ENCODE peak calls at places on chromosomes 6 and 20, in nine cellular contexts. M, D, X, G, I, E, R, B and T are unnamed samples.

GRCh38 chr6:44040786-44041185 is 86.5 kb downstream of the MRPL14 start:
- DNase-seq in E (no peak), M (no peak), G (no peak), B (no peak), R (no peak), I (no peak), D (no peak), X (no peak), T (no peak)

GRCh38 chr6:37822851-37823682 is 3.5 kb downstream of the ZFAND3 start:
- DNase-seq in R (no peak), E (no peak), I (no peak), D (peak), X (peak), B (peak), G (no peak), M (peak), T (no peak)

GRCh38 chr6:23633986-23634385 is 492.0 kb upstream of the NRSN1 start:
- DNase-seq in G (no peak), M (no peak), D (no peak), X (no peak), I (peak), E (no peak), B (no peak), R (no peak), T (no peak)

GRCh38 chr6:51260003-51260402 is 441.3 kb downstream of the TFAP2B start:
- DNase-seq in M (no peak), R (no peak), D (no peak), X (no peak), E (no peak), B (no peak), G (no peak), I (no peak), T (no peak)

GRCh38 chr6:23349521-23350147 is 776.4 kb upstream of the NRSN1 start:
- DNase-seq in B (peak), R (no peak), G (no peak), E (no peak), X (peak), M (peak), I (no peak), D (no peak), T (no peak)

GRCh38 chr6:13159295-13159694 is 169.0 kb downstream of the TBC1D7 start:
- DNase-seq in G (no peak), E (no peak), I (no peak), R (no peak), M (no peak), D (no peak), X (no peak), B (peak), T (no peak)

GRCh38 chr20:63133481-63134091 is 82.3 kb downstream of the YTHDF1 start:
- DNase-seq in G (no peak), D (no peak), X (no peak), E (no peak), I (no peak), B (no peak), R (no peak), M (no peak), T (no peak)

GRCh38 chr6:4039348-4039747 is 39.6 kb downstream of the FAM217A start:
- DNase-seq in G (no peak), R (no peak), M (no peak), X (no peak), E (no peak), D (no peak), B (no peak), I (no peak), T (no peak)

GRCh38 chr6:46983007-46983411 is 59.1 kb downstream of the ADGRF1 start:
- DNase-seq in X (peak), M (peak), G (no peak), B (no peak), E (no peak), I (no peak), R (no peak), D (no peak), T (no peak)

GRCh38 chr6:6333498-6333897 is 13.0 kb upstream of the F13A1 start:
- DNase-seq in M (no peak), D (no peak), G (no peak), I (no peak), R (no peak), E (no peak), B (no peak), X (no peak), T (no peak)

GRCh38 chr20:56362833-56363413 is 4.1 kb downstream of the FAM210B start:
- DNase-seq in E (no peak), I (peak), B (no peak), M (no peak), G (no peak), D (no peak), R (peak), X (no peak), T (peak)

GRCh38 chr6:113049190-113049589 is 702.1 kb downstream of the RFPL4B start:
- DNase-seq in I (no peak), E (no peak), B (no peak), X (no peak), M (no peak), R (no peak), G (no peak), D (no peak), T (no peak)

GRCh38 chr20:57440678-57441509 is 49.7 kb downstream of the RBM38 start:
- DNase-seq in M (no peak), B (peak), R (peak), G (no peak), E (no peak), I (peak), X (peak), D (no peak), T (no peak)

GRCh38 chr20:11431613-11432012 is 486.1 kb upstream of the BTBD3 start:
- DNase-seq in M (no peak), B (peak), X (peak), G (no peak), E (no peak), D (no peak), R (no peak), I (no peak), T (no peak)

DNA sequence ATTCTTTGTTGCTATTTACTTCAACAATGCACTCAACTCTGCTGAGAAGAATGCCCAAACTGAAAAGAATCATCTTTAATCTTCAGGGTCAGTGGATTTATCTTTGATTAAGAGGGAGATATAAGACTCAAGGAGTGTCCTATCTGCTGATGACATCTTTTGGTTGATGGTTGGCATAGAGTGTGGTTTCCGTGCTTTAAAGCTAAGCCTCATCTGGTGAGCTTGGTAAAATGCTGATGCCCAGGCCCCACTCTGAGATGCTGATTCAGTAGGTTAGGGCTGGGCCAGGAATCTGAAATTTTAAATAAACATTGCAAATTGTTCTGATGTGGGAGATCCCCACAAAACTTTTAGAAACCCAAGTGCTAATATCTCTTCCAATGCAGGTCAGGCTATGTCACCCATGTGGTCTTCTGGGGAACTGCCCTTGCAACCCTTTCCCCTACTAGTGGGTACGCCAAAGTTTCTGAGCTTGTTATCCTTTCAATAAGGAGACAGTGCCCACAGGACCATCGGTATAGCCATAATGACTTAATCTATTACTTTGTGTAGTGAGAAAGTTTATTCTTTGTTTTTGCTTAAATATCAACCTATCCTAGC is 68.5 kb upstream of the ARMH2 start:
- DNase-seq in D (no peak), B (no peak), R (no peak), E (no peak), X (no peak), M (no peak), I (no peak), G (no peak), T (no peak)
- TF ChIP-seq CTCF in D (peak), B (no peak), R (no peak), E (no peak), X (no peak), M (no peak), I (no peak), G (no peak), T (peak)

DNA sequence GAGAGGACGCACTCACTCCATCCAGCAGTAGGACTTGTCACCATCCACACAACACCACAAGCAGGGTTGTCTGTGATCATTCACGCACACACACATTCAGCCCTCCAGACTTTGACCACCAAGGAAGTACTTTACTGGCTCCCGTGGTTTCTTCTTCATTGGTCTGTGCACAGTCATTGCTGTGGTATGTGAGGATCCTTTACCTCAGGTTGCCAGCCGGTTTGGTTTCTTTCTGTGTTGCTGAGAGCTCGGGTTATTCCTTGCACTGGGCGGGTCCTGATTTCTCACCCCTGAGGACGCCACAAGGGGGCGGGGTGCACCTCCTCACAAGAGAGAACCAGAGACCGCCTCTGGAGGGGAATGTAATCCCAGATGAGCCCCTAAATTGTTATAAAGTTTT is 11.2 kb downstream of the SLC35A1 start:
- DNase-seq in R (no peak), G (no peak), E (no peak), I (peak), X (peak), M (peak), B (peak), D (no peak), T (no peak)
- TF ChIP-seq CTCF in R (no peak), G (no peak), E (peak), I (no peak), X (no peak), M (no peak), B (peak), D (no peak), T (no peak)

DNA sequence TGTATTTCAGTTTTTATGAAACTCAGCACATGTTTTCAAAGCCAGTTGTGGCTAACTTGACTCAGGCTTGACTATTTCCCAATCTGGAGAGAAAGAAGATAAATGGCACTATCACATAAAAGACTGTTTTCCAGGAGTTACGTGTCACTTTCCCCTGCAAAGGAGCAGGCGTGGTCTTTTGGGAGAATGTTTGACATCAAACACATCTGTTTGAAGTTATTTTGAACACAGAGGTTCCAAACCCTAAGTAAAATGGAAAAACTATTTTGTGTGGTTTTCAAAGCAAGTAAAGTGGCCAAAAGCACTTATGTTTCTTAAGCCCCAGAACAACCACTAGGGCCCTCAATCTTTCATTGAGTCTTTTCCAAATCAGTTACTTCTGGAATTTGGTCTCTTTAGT is 89.7 kb downstream of the FOXF2 start:
- DNase-seq in E (no peak), D (no peak), M (no peak), G (no peak), R (no peak), X (peak), B (peak), I (no peak), T (no peak)
- TF ChIP-seq CTCF in E (no peak), D (no peak), M (no peak), G (no peak), R (no peak), X (peak), B (peak), I (no peak), T (no peak)

GRCh38 chr6:163132050-163132750 is 282.3 kb upstream of the QKI start:
- DNase-seq in G (no peak), B (peak), R (no peak), E (no peak), I (no peak), D (no peak), X (no peak), M (no peak), T (no peak)
- TF ChIP-seq CTCF in G (no peak), B (no peak), R (no peak), E (no peak), I (no peak), D (no peak), X (no peak), M (no peak), T (no peak)

GRCh38 chr6:32442243-32442667 is 2.6 kb downstream of the HLA-DRA start:
- DNase-seq in X (no peak), I (no peak), R (no peak), E (no peak), D (no peak), B (no peak), M (no peak), G (no peak), T (no peak)

GRCh38 chr6:32445321-32445854 is 5.7 kb downstream of the HLA-DRA start:
- DNase-seq in I (no peak), M (no peak), B (no peak), X (no peak), E (no peak), D (no peak), R (no peak), G (no peak), T (no peak)

GRCh38 chr6:32447932-32448331 is 8.2 kb downstream of the HLA-DRA start:
- DNase-seq in B (no peak), M (no peak), G (no peak), X (no peak), D (no peak), E (no peak), R (no peak), I (no peak), T (no peak)

GRCh38 chr6:32442977-32443552 is 3.4 kb downstream of the HLA-DRA start:
- DNase-seq in R (no peak), M (no peak), X (no peak), D (no peak), B (no peak), G (no peak), I (no peak), E (no peak), T (no peak)

DNA sequence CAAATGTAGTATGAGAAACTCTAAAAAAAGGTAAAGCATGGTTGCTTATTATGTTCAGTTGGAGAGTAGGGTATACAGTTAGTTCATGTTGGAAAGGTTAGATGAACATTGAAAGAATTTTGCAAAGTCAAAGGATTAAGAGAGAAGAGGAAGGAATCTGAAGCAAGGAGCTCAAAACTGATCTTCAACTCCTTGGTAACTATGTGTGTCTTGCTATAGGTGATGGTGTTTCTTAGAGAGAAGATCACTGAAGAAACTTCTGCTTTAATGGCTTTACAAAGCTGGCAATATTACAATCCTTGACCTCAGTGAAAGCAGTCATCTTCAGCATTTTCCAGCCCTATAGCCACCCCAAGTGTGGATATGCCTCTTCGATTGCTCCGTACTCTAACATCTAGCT is 4.7 kb downstream of the HLA-DRA start:
- DNase-seq in X (no peak), R (no peak), E (no peak), D (no peak), I (no peak), G (no peak), B (no peak), M (no peak), T (no peak)
- TF ChIP-seq CTCF in X (no peak), R (no peak), E (no peak), D (no peak), I (no peak), G (no peak), B (no peak), M (no peak), T (no peak)

GRCh38 chr20:2753456-2754040 is 46.9 kb downstream of the CPXM1 start:
- DNase-seq in X (no peak), E (no peak), G (no peak), R (no peak), D (no peak), M (no peak), I (no peak), B (no peak), T (no peak)

GRCh38 chr20:2751347-2751867 is 49.0 kb downstream of the CPXM1 start:
- DNase-seq in D (no peak), B (no peak), X (no peak), E (no peak), G (no peak), I (no peak), M (no peak), R (no peak), T (no peak)

GRCh38 chr20:2752631-2753455 is 47.6 kb downstream of the CPXM1 start:
- DNase-seq in I (peak), G (peak), D (peak), X (peak), E (no peak), R (no peak), B (peak), M (peak), T (peak)

GRCh38 chr20:2750343-2751251 is 49.8 kb downstream of the CPXM1 start:
- DNase-seq in X (peak), I (no peak), M (peak), E (no peak), R (peak), D (no peak), B (peak), G (peak), T (no peak)

GRCh38 chr20:2751868-2752630 is 48.4 kb downstream of the CPXM1 start:
- DNase-seq in G (peak), E (no peak), B (peak), D (peak), M (no peak), X (no peak), R (no peak), I (no peak), T (no peak)
- TF ChIP-seq CTCF in G (peak), E (no peak), B (no peak), D (no peak), M (no peak), X (no peak), R (peak), I (no peak), T (no peak)

DNA sequence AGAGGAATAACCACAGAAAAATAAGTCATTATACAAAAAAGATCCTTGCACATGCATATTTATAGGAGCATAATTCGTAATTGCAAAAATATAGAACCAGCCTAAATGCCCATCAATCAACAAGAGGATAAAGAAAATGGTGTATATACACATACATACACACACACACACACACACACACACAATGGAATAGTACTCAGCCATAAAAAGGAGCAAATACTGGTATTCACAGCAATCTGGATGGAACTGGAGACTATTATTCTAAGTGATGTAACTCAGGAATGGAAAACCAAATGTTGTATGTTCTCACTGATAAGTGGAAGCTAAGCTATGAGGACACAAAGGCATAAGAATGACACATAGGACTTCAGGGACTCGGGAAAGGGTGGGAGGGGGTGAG is 1.9 kb upstream of the KIAA1586 start:
- DNase-seq in I (no peak), R (no peak), D (no peak), G (no peak), M (no peak), B (no peak), E (no peak), X (no peak), T (no peak)
- TF ChIP-seq CTCF in I (no peak), R (no peak), D (no peak), G (no peak), M (no peak), B (no peak), E (no peak), X (no peak), T (no peak)

DNA sequence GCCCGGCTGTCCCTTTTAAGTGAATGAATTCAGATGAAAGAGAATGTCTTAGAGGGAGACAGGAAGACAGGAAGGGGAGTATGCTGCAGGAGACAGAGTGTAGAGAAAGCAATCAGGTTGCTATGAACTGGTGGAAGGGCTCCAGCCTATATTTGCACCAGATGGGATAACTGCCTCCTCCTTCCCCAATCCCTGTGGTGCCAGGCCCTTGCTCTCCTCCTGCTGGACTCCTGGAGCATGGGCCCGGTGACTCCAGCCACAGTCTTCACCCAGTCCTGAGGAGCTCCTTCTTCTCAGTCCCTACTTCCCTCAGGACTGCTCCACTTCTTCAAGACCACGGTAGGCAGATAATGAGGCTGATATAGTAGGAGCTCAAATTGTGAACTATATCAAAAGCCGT is 91.8 kb downstream of the TMEM200A start:
- DNase-seq in G (no peak), X (no peak), D (no peak), E (no peak), I (no peak), M (no peak), B (no peak), R (no peak), T (no peak)
- TF ChIP-seq CTCF in G (no peak), X (peak), D (no peak), E (no peak), I (no peak), M (no peak), B (no peak), R (no peak), T (no peak)

GRCh38 chr20:36785308-36785707 is 11.7 kb upstream of the DSN1 start:
- DNase-seq in I (no peak), M (no peak), E (no peak), D (no peak), X (no peak), G (no peak), B (no peak), R (no peak), T (no peak)
- TF ChIP-seq CTCF in I (no peak), M (no peak), E (no peak), D (no peak), X (no peak), G (no peak), B (no peak), R (no peak), T (no peak)

GRCh38 chr6:111956098-111956497 is 82.8 kb upstream of the FYN start:
- DNase-seq in R (no peak), I (no peak), D (no peak), M (no peak), G (no peak), E (no peak), B (no peak), X (no peak), T (no peak)
- TF ChIP-seq CTCF in R (no peak), I (no peak), D (no peak), M (no peak), G (no peak), E (no peak), B (no peak), X (no peak), T (no peak)